ENCODE peak calls at places on chromosomes 11 and 22, in four cellular contexts. E is activated T-cell treated with anti-CD3 and anti-CD28 coated beads for 48 hours, Y is lung, P is NCI-H2029. M is an unnamed sample.
A peak's percentile ranks its signal among the peaks of the same experiment; 100 is the strongest.

GRCh38 chr22:46087816-46088277 is 62.5 kb upstream of the PPARA start:
- DNase-seq in P (peak; percentile 64), E (no peak), Y (peak; percentile 78), M (no peak)

GRCh38 chr11:74473382-74474201 is 6.2 kb upstream of the KCNE3 start:
- DNase-seq in Y (no peak), E (no peak), P (no peak), M (no peak)

GRCh38 chr11:2663915-2664314 is 35.9 kb downstream of the KCNQ1OT1 start:
- DNase-seq in P (no peak), Y (no peak), E (no peak), M (no peak)

GRCh38 chr22:50628543-50629134 is 687 bp upstream of the ARSA start:
- DNase-seq in P (no peak), Y (no peak), E (no peak), M (no peak)

GRCh38 chr11:132126973-132127900 is 756.8 kb downstream of the NTM start:
- DNase-seq in Y (peak; percentile 63), P (peak; percentile 40), E (no peak), M (peak; percentile 67)

GRCh38 chr11:47980093-47980906 is at the start of gene PTPRJ:
- DNase-seq in Y (peak; percentile 56), P (peak; percentile 47), E (peak; percentile 47), M (no peak)

GRCh38 chr11:9834281-9834680 is 170.4 kb downstream of the SWAP70 start:
- DNase-seq in E (no peak), Y (no peak), P (no peak), M (no peak)

GRCh38 chr11:76075699-76076098 is 130.6 kb downstream of the WNT11 start:
- DNase-seq in Y (no peak), P (no peak), E (no peak), M (no peak)

GRCh38 chr11:12499071-12499470 is 121.7 kb downstream of the PARVA start:
- DNase-seq in E (no peak), Y (no peak), P (no peak), M (no peak)

GRCh38 chr11:36212507-36212906 is 76.7 kb downstream of the COMMD9 start:
- DNase-seq in P (no peak), E (no peak), Y (no peak), M (no peak)

GRCh38 chr22:50141462-50141861 is 29.1 kb upstream of the PANX2 start:
- DNase-seq in P (no peak), Y (no peak), E (no peak), M (no peak)

GRCh38 chr22:27416553-27417427 is 384.8 kb downstream of the MN1 start:
- DNase-seq in P (no peak), E (no peak), Y (no peak), M (no peak)